ENCODE peak calls at places on chromosome 16, in seven cellular contexts. I is tibial artery, V is tibial nerve, R is adrenal gland, M is stomach, K is right lobe of liver, P is psoas muscle. B is an unnamed sample.

GRCh38 chr16:69465083-69465721 is 40.8 kb downstream of the CYB5B start:
- DNase-seq in I (no peak), V (no peak), R (no peak), M (no peak), K (no peak), P (no peak), B (no peak)

GRCh38 chr16:10579965-10580918 is at the start of gene EMP2:
- DNase-seq in I (peak), V (peak), R (peak), M (peak), K (peak), P (peak), B (peak)

GRCh38 chr16:19006446-19007315 is 22.9 kb downstream of the TMC7 start:
- DNase-seq in I (no peak), V (no peak), R (no peak), M (no peak), K (no peak), P (no peak), B (no peak)

GRCh38 chr16:56742030-56742984 is 12.4 kb downstream of the NUP93 start:
- DNase-seq in I (no peak), V (no peak), R (no peak), M (no peak), K (no peak), P (no peak), B (no peak)

GRCh38 chr16:63617047-63617989 is 1504.5 kb downstream of the CDH11 start:
- DNase-seq in I (no peak), V (no peak), R (no peak), M (no peak), K (no peak), P (no peak), B (no peak)

GRCh38 chr16:84115919-84116719 is 623 bp downstream of the MBTPS1 start:
- DNase-seq in I (no peak), V (no peak), R (no peak), M (peak), K (peak), P (no peak), B (no peak)

GRCh38 chr16:88387941-88388627 is 5.3 kb downstream of the ZNF469 start:
- DNase-seq in I (peak), V (no peak), R (no peak), M (peak), K (no peak), P (peak), B (no peak)

GRCh38 chr16:49488336-49488735 is 114.7 kb downstream of the C16orf78 start:
- DNase-seq in I (peak), V (no peak), R (no peak), M (no peak), K (no peak), P (no peak), B (peak)

GRCh38 chr16:77548766-77549165 is 113.9 kb upstream of the ADAMTS18 start:
- DNase-seq in I (no peak), V (no peak), R (no peak), M (no peak), K (no peak), P (no peak), B (no peak)

GRCh38 chr16:90008708-90009145 is 10.5 kb downstream of the DBNDD1 start:
- DNase-seq in I (no peak), V (no peak), R (no peak), M (no peak), K (no peak), P (no peak), B (no peak)

GRCh38 chr16:25635449-25635848 is 56.3 kb upstream of the HS3ST4 start:
- DNase-seq in I (no peak), V (no peak), R (no peak), M (no peak), K (no peak), P (no peak), B (no peak)

GRCh38 chr16:81524382-81524781 is 79.8 kb downstream of the CMIP start:
- DNase-seq in I (no peak), V (no peak), R (no peak), M (no peak), K (no peak), P (no peak), B (no peak)

GRCh38 chr16:86010680-86011141 is 111.7 kb downstream of the IRF8 start:
- DNase-seq in I (peak), V (no peak), R (no peak), M (no peak), K (no peak), P (no peak), B (peak)

GRCh38 chr16:89009343-89010209 is 32.6 kb upstream of the CBFA2T3 start:
- DNase-seq in I (peak), V (no peak), R (peak), M (no peak), K (no peak), P (peak), B (peak)

GRCh38 chr16:80938035-80938927 is 68.4 kb downstream of the CMC2 start:
- DNase-seq in I (peak), V (no peak), R (peak), M (no peak), K (no peak), P (peak), B (no peak)

GRCh38 chr16:85829751-85830445 is 30.4 kb downstream of the COX4I1 start:
- DNase-seq in I (peak), V (no peak), R (no peak), M (no peak), K (peak), P (peak), B (no peak)

GRCh38 chr16:69340095-69340644 is 598 bp downstream of the NIP7 start:
- DNase-seq in I (no peak), V (no peak), R (no peak), M (no peak), K (no peak), P (no peak), B (no peak)

GRCh38 chr16:88864521-88864920 is 1.9 kb downstream of the PABPN1L start:
- DNase-seq in I (no peak), V (no peak), R (no peak), M (no peak), K (no peak), P (no peak), B (no peak)

GRCh38 chr16:68408967-68409366 is 39.3 kb downstream of the SMPD3 start:
- DNase-seq in I (no peak), V (no peak), R (no peak), M (no peak), K (no peak), P (no peak), B (no peak)

GRCh38 chr16:34050787-34051320 is 591.4 kb downstream of the TP53TG3F start:
- DNase-seq in I (no peak), V (no peak), R (no peak), M (no peak), K (no peak), P (no peak), B (no peak)

GRCh38 chr16:87153326-87153725 is 163.9 kb downstream of the C16orf95 start:
- DNase-seq in I (no peak), V (no peak), R (no peak), M (no peak), K (no peak), P (no peak), B (no peak)

GRCh38 chr16:26665166-26665939 is 401.4 kb upstream of the C16orf82 start:
- DNase-seq in I (no peak), V (no peak), R (no peak), M (no peak), K (no peak), P (no peak), B (no peak)

GRCh38 chr16:57041182-57042156 is 50.9 kb upstream of the CPNE2 start:
- DNase-seq in I (no peak), V (no peak), R (no peak), M (peak), K (no peak), P (no peak), B (no peak)

GRCh38 chr16:75647138-75647491 is 350 bp downstream of the KARS1 start:
- DNase-seq in I (no peak), V (no peak), R (no peak), M (no peak), K (no peak), P (no peak), B (no peak)

GRCh38 chr16:64951193-64951592 is 170.7 kb downstream of the CDH11 start:
- DNase-seq in I (no peak), V (no peak), R (no peak), M (no peak), K (no peak), P (no peak), B (no peak)

GRCh38 chr16:35210681-35211433 is 1751.4 kb downstream of the TP53TG3F start:
- DNase-seq in I (no peak), V (no peak), R (no peak), M (no peak), K (no peak), P (no peak), B (no peak)

GRCh38 chr16:14119799-14120198 is 48.7 kb downstream of the MRTFB start:
- DNase-seq in I (no peak), V (no peak), R (no peak), M (no peak), K (no peak), P (no peak), B (no peak)

GRCh38 chr16:1531638-1531910 is 1.9 kb upstream of the TMEM204 start:
- DNase-seq in I (no peak), V (no peak), R (no peak), M (no peak), K (peak), P (no peak), B (no peak)

GRCh38 chr16:82542714-82543113 is 84.1 kb upstream of the CDH13 start:
- DNase-seq in I (no peak), V (no peak), R (no peak), M (no peak), K (no peak), P (no peak), B (no peak)

GRCh38 chr16:30949655-30950515 is 1.0 kb downstream of the ORAI3 start:
- DNase-seq in I (peak), V (peak), R (peak), M (peak), K (peak), P (peak), B (peak)

GRCh38 chr16:19517424-19518089 is 4.3 kb downstream of the GDE1 start:
- DNase-seq in I (no peak), V (no peak), R (no peak), M (no peak), K (no peak), P (no peak), B (no peak)

GRCh38 chr16:75305364-75306101 is 54.1 kb upstream of the BCAR1 start:
- DNase-seq in I (peak), V (no peak), R (peak), M (peak), K (peak), P (peak), B (peak)

GRCh38 chr16:997440-998051 is 16.0 kb downstream of the SOX8 start:
- DNase-seq in I (no peak), V (no peak), R (no peak), M (peak), K (no peak), P (no peak), B (no peak)

GRCh38 chr16:7861891-7862585 is 529.4 kb downstream of the RBFOX1 start:
- DNase-seq in I (no peak), V (no peak), R (no peak), M (no peak), K (no peak), P (no peak), B (no peak)

DNA sequence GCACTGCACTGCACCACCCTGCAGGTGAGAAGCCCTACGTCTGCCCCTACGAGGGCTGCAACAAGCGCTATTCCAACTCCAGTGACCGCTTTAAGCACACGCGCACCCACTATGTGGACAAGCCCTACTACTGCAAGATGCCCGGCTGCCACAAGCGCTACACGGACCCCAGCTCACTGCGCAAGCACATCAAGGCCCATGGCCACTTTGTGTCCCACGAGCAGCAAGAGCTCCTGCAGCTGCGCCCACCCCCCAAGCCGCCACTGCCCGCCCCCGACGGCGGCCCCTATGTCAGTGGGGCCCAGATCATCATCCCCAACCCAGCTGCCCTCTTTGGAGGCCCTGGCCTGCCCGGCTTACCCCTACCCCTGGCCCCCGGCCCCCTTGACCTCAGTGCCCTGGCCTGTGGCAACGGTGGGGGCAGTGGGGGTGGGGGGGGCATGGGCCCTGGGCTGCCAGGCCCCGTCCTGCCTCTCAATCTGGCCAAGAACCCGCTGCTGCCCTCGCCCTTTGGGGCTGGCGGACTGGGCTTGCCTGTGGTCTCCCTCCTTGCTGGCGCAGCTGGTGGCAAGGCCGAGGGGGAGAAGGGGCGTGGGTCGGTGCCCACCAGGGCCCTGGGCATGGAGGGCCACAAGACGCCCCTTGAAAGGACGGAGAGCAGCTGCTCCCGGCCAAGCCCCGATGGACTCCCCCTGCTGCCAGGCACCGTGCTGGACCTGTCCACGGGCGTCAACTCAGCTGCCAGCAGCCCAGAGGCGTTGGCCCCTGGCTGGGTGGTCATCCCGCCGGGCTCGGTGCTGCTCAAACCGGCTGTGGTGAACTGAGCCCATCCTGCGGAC is 14.2 kb downstream of the PAM16 start:
- DNase-seq in I (peak), V (no peak), R (no peak), M (no peak), K (no peak), P (no peak), B (no peak)
- TF ChIP-seq CTCF in I (no peak), V (no peak), R (no peak), M (no peak), K (no peak), P (no peak), B (no peak)

GRCh38 chr16:11601911-11602310 is 15.2 kb upstream of the LITAF start:
- DNase-seq in I (no peak), V (no peak), R (no peak), M (no peak), K (peak), P (no peak), B (no peak)

GRCh38 chr16:11601425-11601824 is 14.7 kb upstream of the LITAF start:
- DNase-seq in I (no peak), V (no peak), R (no peak), M (no peak), K (no peak), P (no peak), B (no peak)

GRCh38 chr16:11597268-11597690 is 10.6 kb upstream of the LITAF start:
- DNase-seq in I (no peak), V (no peak), R (no peak), M (no peak), K (no peak), P (no peak), B (no peak)

GRCh38 chr16:11597737-11598136 is 11.0 kb upstream of the LITAF start:
- DNase-seq in I (no peak), V (no peak), R (no peak), M (no peak), K (peak), P (no peak), B (no peak)

GRCh38 chr16:11599579-11599978 is 12.9 kb upstream of the LITAF start:
- DNase-seq in I (no peak), V (no peak), R (no peak), M (no peak), K (peak), P (no peak), B (no peak)
- H3K27ac ChIP-seq in I (no peak), V (peak), R (no peak), M (peak), K (no peak), P (no peak), B (no peak)

GRCh38 chr16:58365623-58366022 is 26.6 kb upstream of the GINS3 start:
- DNase-seq in I (no peak), V (no peak), R (no peak), M (no peak), K (no peak), P (no peak), B (no peak)
- H3K4me3 ChIP-seq in I (no peak), V (no peak), R (no peak), M (no peak), K (no peak), P (no peak), B (no peak)

GRCh38 chr16:66441586-66442375 is 14.7 kb downstream of the BEAN1 start:
- DNase-seq in I (no peak), V (no peak), R (no peak), M (no peak), K (no peak), P (no peak), B (no peak)

GRCh38 chr16:66443269-66443652 is 16.2 kb downstream of the BEAN1 start:
- DNase-seq in I (peak), V (no peak), R (no peak), M (no peak), K (no peak), P (no peak), B (no peak)

GRCh38 chr16:66442502-66443268 is 15.6 kb downstream of the BEAN1 start:
- DNase-seq in I (no peak), V (no peak), R (no peak), M (no peak), K (no peak), P (no peak), B (no peak)

GRCh38 chr16:66446737-66447136 is 19.6 kb downstream of the BEAN1 start:
- DNase-seq in I (peak), V (no peak), R (no peak), M (no peak), K (peak), P (no peak), B (no peak)

DNA sequence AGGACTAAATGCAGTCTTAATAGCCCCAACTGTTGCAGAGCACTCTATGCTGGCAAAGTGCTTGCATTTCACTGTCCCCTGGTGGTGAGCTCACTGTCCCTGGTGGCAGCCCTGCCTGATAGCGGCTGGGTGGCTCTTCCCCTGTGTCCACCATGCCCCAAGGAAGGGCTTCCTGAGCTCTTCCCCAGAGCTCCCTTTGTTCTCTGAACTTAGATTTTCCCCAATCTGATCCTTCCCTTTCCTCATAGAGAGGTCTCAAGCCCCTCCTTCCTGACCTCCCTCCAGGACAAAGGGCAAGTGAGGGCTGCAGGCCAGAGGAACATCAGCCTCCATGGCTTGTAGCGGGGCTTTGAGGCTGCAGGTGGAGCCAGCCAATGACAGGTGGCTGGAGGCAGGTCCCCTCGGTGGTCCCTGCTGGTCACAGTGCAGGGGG is 17.0 kb downstream of the BEAN1 start:
- DNase-seq in I (no peak), V (no peak), R (no peak), M (no peak), K (no peak), P (no peak), B (no peak)
- TF ChIP-seq CTCF in I (no peak), V (no peak), R (no peak), M (no peak), K (no peak), P (no peak), B (no peak)

GRCh38 chr16:4270595-4270994 is 2.2 kb downstream of the TFAP4 start:
- DNase-seq in I (no peak), V (no peak), R (no peak), M (no peak), K (no peak), P (no peak), B (no peak)
- H3K27ac ChIP-seq in I (no peak), V (no peak), R (no peak), M (peak), K (no peak), P (peak), B (peak)

GRCh38 chr16:23899869-23900268 is 64.1 kb downstream of the PRKCB start:
- DNase-seq in I (no peak), V (no peak), R (no peak), M (no peak), K (no peak), P (no peak), B (no peak)
- H3K4me3 ChIP-seq in I (no peak), V (no peak), R (no peak), M (no peak), K (no peak), P (no peak), B (no peak)

DNA sequence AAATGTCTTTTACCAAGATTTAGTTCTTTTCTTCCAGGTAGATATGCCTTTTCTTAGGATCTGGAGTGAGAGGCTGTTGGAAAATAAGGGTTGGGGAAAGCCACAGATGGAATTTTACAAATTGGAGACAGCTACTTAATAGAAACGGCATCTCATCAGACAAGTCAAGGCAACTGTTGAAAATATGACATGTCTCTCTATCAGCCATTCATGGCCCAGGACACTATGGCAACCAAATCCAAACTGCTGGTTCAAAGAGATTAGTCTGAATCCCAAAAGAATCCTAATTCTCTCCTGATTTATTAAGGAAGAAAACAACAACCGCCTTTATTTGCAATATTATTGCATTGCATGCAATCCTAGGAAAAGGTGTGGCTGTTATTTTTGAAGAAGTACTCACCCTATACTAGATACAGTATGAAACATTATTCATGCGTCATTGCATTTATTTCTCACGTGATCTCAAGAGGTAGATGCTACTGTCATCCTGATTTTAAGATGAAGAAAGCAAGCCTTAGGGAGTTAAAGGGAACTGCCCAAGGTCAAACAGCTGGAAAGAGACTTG is 12.6 kb upstream of the CEP20 start:
- DNase-seq in I (no peak), V (no peak), R (no peak), M (no peak), K (no peak), P (no peak), B (no peak)
- TF ChIP-seq CTCF in I (no peak), V (no peak), R (no peak), M (no peak), K (no peak), P (no peak), B (no peak)

GRCh38 chr16:51880776-51881175 is 666.2 kb downstream of the TOX3 start:
- DNase-seq in I (no peak), V (no peak), R (no peak), M (no peak), K (no peak), P (no peak), B (no peak)
- H3K27ac ChIP-seq in I (no peak), V (no peak), R (no peak), M (peak), K (no peak), P (no peak), B (peak)

B was measured in RWPE2.